ENCODE peak calls at places on chromosomes 7 and 10, in five cellular contexts. One of them, this sample, is unnamed. For H3K4me1, the result is how much of the 10 kb centered on the place peaks cover.

GRCh38 chr10:107415446-107415845 is 250.9 kb upstream of the SORCS1 start:
- DNase-seq in stomach: no peak
- DNase-seq in prostate gland: no peak
- DNase-seq in HCT116: no peak
- DNase-seq in sigmoid colon: no peak
- DNase-seq in this sample: no peak

GRCh38 chr7:92740713-92741126 is 95.7 kb downstream of the CDK6 start:
- DNase-seq in stomach: no peak
- DNase-seq in prostate gland: no peak
- DNase-seq in HCT116: no peak
- DNase-seq in sigmoid colon: no peak
- DNase-seq in this sample: no peak

GRCh38 chr10:129785536-129785981 is 178.5 kb downstream of the EBF3 start:
- DNase-seq in stomach: no peak
- DNase-seq in prostate gland: peak
- DNase-seq in HCT116: no peak
- DNase-seq in sigmoid colon: no peak
- DNase-seq in this sample: no peak

GRCh38 chr7:96014617-96015016 is 242.3 kb downstream of the DYNC1I1 start:
- DNase-seq in stomach: no peak
- DNase-seq in prostate gland: no peak
- DNase-seq in HCT116: no peak
- DNase-seq in sigmoid colon: no peak
- DNase-seq in this sample: no peak

GRCh38 chr10:71696635-71697326 is 22.8 kb downstream of the C10orf105 start:
- DNase-seq in stomach: peak
- DNase-seq in prostate gland: no peak
- DNase-seq in HCT116: no peak
- DNase-seq in sigmoid colon: no peak
- DNase-seq in this sample: no peak

GRCh38 chr7:70694909-70695803 is 436.8 kb upstream of the GALNT17 start:
- DNase-seq in stomach: no peak
- DNase-seq in prostate gland: peak
- DNase-seq in HCT116: no peak
- DNase-seq in sigmoid colon: no peak
- DNase-seq in this sample: no peak

GRCh38 chr10:125472037-125472607 is 210.8 kb downstream of the TEX36 start:
- DNase-seq in stomach: no peak
- DNase-seq in prostate gland: no peak
- DNase-seq in HCT116: no peak
- DNase-seq in sigmoid colon: no peak
- DNase-seq in this sample: no peak

GRCh38 chr10:129604333-129605032 is 137.4 kb downstream of the MGMT start:
- DNase-seq in stomach: no peak
- DNase-seq in prostate gland: no peak
- DNase-seq in HCT116: no peak
- DNase-seq in sigmoid colon: no peak
- DNase-seq in this sample: no peak

GRCh38 chr10:123642293-123642692 is 23.9 kb upstream of the GPR26 start:
- DNase-seq in stomach: peak
- DNase-seq in prostate gland: no peak
- DNase-seq in HCT116: no peak
- DNase-seq in sigmoid colon: peak
- DNase-seq in this sample: no peak

GRCh38 chr7:2355079-2356008 is 717 bp downstream of the EIF3B start:
- DNase-seq in stomach: no peak
- DNase-seq in prostate gland: no peak
- DNase-seq in HCT116: no peak
- DNase-seq in sigmoid colon: no peak
- DNase-seq in this sample: no peak

GRCh38 chr10:44393834-44394547 is 9.1 kb upstream of the CXCL12 start:
- DNase-seq in stomach: no peak
- DNase-seq in prostate gland: no peak
- DNase-seq in HCT116: no peak
- DNase-seq in sigmoid colon: no peak
- DNase-seq in this sample: peak

GRCh38 chr7:135102372-135102771 is 45.5 kb upstream of the TMEM140 start:
- DNase-seq in stomach: no peak
- DNase-seq in prostate gland: no peak
- DNase-seq in HCT116: no peak
- DNase-seq in sigmoid colon: no peak
- DNase-seq in this sample: no peak

GRCh38 chr10:8296090-8296741 is 241.7 kb downstream of the GATA3 start:
- DNase-seq in stomach: no peak
- DNase-seq in prostate gland: no peak
- DNase-seq in HCT116: no peak
- DNase-seq in sigmoid colon: no peak
- DNase-seq in this sample: no peak

GRCh38 chr10:110368556-110368955 is 63.8 kb upstream of the SMNDC1 start:
- DNase-seq in stomach: no peak
- DNase-seq in prostate gland: no peak
- DNase-seq in HCT116: no peak
- DNase-seq in sigmoid colon: no peak
- DNase-seq in this sample: no peak

GRCh38 chr10:120978589-120979252 is 127.6 kb downstream of the WDR11 start:
- DNase-seq in stomach: no peak
- DNase-seq in prostate gland: no peak
- DNase-seq in HCT116: no peak
- DNase-seq in sigmoid colon: no peak
- DNase-seq in this sample: no peak

GRCh38 chr10:121556918-121557573 is 41.2 kb downstream of the FGFR2 start:
- DNase-seq in stomach: no peak
- DNase-seq in prostate gland: no peak
- DNase-seq in HCT116: no peak
- DNase-seq in sigmoid colon: no peak
- DNase-seq in this sample: no peak

GRCh38 chr10:6746782-6747181 is 166.7 kb upstream of the PRKCQ start:
- DNase-seq in stomach: no peak
- DNase-seq in prostate gland: no peak
- DNase-seq in HCT116: no peak
- DNase-seq in sigmoid colon: no peak
- DNase-seq in this sample: no peak

GRCh38 chr10:27744478-27745379 is 890 bp downstream of the MKX start:
- DNase-seq in stomach: peak
- DNase-seq in prostate gland: peak
- DNase-seq in HCT116: no peak
- DNase-seq in sigmoid colon: peak
- DNase-seq in this sample: no peak

GRCh38 chr7:106793015-106793651 is 71.9 kb upstream of the PIK3CG start:
- DNase-seq in stomach: no peak
- DNase-seq in prostate gland: no peak
- DNase-seq in HCT116: peak
- DNase-seq in sigmoid colon: no peak
- DNase-seq in this sample: no peak

GRCh38 chr7:27635728-27636127 is 27.0 kb downstream of the HIBADH start:
- DNase-seq in stomach: no peak
- DNase-seq in prostate gland: no peak
- DNase-seq in HCT116: no peak
- DNase-seq in sigmoid colon: no peak
- DNase-seq in this sample: no peak

GRCh38 chr10:73228247-73228646 is 18.8 kb downstream of the DNAJC9 start:
- DNase-seq in stomach: no peak
- DNase-seq in prostate gland: no peak
- DNase-seq in HCT116: no peak
- DNase-seq in sigmoid colon: no peak
- DNase-seq in this sample: no peak

GRCh38 chr7:151187409-151188251 is 580 bp upstream of the ASB10 start:
- DNase-seq in stomach: no peak
- DNase-seq in prostate gland: no peak
- DNase-seq in HCT116: no peak
- DNase-seq in sigmoid colon: no peak
- DNase-seq in this sample: no peak

GRCh38 chr7:105678811-105679495 is 97.7 kb upstream of the EFCAB10 start:
- DNase-seq in stomach: peak
- DNase-seq in prostate gland: peak
- DNase-seq in HCT116: no peak
- DNase-seq in sigmoid colon: peak
- DNase-seq in this sample: peak

GRCh38 chr10:24518981-24519597 is 204.6 kb downstream of the ARHGAP21 start:
- DNase-seq in stomach: peak
- DNase-seq in prostate gland: peak
- DNase-seq in HCT116: peak
- DNase-seq in sigmoid colon: peak
- DNase-seq in this sample: no peak

GRCh38 chr10:83012866-83013265 is 1126.4 kb upstream of the GHITM start:
- DNase-seq in stomach: no peak
- DNase-seq in prostate gland: no peak
- DNase-seq in HCT116: no peak
- DNase-seq in sigmoid colon: no peak
- DNase-seq in this sample: no peak

GRCh38 chr7:70271617-70272081 is 673.4 kb downstream of the AUTS2 start:
- DNase-seq in stomach: no peak
- DNase-seq in prostate gland: peak
- DNase-seq in HCT116: no peak
- DNase-seq in sigmoid colon: no peak
- DNase-seq in this sample: no peak

GRCh38 chr10:91444211-91444610 is 34.1 kb downstream of the HECTD2 start:
- DNase-seq in stomach: no peak
- DNase-seq in prostate gland: no peak
- DNase-seq in HCT116: no peak
- DNase-seq in sigmoid colon: no peak
- DNase-seq in this sample: no peak

GRCh38 chr10:98077223-98077622 is 46.8 kb upstream of the CRTAC1 start:
- DNase-seq in stomach: no peak
- DNase-seq in prostate gland: peak
- DNase-seq in HCT116: no peak
- DNase-seq in sigmoid colon: no peak
- DNase-seq in this sample: no peak

DNA sequence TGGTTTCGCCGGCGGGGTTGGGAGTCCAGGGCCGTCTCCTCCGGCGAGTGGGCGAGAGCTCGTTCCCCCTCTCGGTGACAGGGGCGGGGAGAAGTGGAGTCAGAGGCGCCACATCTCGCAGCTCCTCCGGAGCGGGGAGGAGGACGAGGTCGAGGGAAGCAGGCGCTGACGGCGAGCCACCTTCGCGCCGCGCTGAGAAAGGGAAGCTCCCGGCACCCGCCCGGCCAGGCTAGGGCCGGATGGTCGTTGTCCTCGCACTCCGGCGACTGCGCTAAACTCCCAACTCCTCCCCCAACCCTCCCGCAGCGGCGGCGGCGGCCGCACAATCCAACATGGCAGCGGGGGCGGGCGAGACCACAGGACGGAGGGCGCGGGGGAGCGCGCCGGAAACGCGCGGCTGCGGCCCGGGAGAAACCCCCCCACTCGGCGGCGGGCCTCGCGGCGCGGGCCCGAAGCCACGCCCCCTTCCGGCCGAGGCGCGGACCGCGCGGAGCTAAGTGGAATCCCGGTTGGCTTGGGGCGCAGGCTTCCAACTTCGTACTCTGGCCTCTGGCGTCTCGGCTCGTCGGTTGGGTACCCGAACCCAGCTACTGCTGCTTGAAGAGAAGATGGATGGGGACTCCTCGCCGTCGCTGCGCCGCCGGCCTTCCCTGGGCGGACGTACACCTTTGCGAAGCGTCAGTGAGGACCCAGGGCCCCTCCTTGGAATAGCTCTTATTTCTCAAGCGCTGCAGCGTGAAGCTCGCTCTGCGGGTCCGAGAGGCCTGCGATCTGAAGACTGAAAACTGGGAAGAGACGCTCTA is at the start of gene WASL:
- DNase-seq in stomach: peak
- DNase-seq in prostate gland: peak
- DNase-seq in HCT116: peak
- DNase-seq in sigmoid colon: peak
- DNase-seq in this sample: peak
- H3K4me1 ChIP-seq in stomach: half or more
- H3K4me1 ChIP-seq in prostate gland: under half
- H3K4me1 ChIP-seq in HCT116: under half
- H3K4me1 ChIP-seq in sigmoid colon: under half
- H3K4me1 ChIP-seq in this sample: half or more

GRCh38 chr7:139683137-139683871 is 94.5 kb downstream of the HIPK2 start:
- DNase-seq in stomach: no peak
- DNase-seq in prostate gland: no peak
- DNase-seq in HCT116: no peak
- DNase-seq in sigmoid colon: no peak
- DNase-seq in this sample: no peak
- TF ChIP-seq POLR2AphosphoS5 in stomach: no peak
- TF ChIP-seq POLR2AphosphoS5 in prostate gland: no peak
- TF ChIP-seq POLR2AphosphoS5 in HCT116: no peak
- TF ChIP-seq POLR2AphosphoS5 in sigmoid colon: no peak
- TF ChIP-seq POLR2AphosphoS5 in this sample: no peak

DNA sequence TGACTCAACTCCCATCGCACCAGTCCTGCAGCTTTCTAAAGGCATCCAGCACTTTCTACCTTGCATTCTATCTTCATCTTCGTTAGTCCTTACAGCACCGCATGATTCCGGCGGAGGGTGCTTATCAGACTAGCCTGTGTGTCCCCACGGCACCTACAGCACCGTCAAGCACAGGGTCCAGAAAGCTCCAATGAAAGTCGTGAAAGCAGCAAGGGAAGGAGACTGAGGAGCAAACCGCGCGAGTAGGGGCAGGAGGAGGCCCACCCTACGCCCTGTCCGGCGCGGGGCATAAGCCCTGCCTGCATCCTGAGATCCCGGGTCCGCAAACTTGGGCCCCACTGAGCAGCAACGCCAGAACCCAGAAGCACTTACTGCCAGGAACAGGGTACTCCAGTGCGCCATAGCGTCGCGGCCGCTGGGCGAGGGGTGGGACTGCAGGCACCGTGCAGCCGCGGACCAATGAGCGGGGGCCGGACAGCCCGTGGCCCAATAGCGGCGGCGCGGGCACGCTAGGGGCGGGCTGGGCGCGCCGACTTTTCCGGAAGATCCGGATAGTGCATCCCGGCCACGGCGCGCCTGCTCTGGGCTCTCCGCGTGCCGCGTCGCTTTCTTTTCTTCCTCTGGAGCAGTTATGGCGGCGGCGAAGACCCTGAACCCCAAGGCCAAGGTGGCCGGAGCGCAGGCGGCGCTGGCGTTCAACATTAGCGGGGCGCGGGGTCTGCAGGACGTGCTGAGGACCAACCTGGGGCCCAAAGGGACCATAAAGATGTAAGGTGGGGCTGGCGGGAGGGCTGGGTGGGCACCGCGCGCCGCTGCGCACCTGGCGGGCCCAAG is 122.1 kb upstream of the VKORC1L1 start:
- DNase-seq in stomach: peak
- DNase-seq in prostate gland: peak
- DNase-seq in HCT116: peak
- DNase-seq in sigmoid colon: peak
- DNase-seq in this sample: peak
- TF ChIP-seq POLR2A in stomach: no peak
- TF ChIP-seq POLR2A in prostate gland: peak
- TF ChIP-seq POLR2A in HCT116: peak
- TF ChIP-seq POLR2A in sigmoid colon: peak
- TF ChIP-seq POLR2A in this sample: no peak

GRCh38 chr7:131097662-131098376 is 229.9 kb upstream of the MKLN1 start:
- DNase-seq in stomach: no peak
- DNase-seq in prostate gland: no peak
- DNase-seq in HCT116: no peak
- DNase-seq in sigmoid colon: no peak
- DNase-seq in this sample: no peak

GRCh38 chr7:131096267-131096927 is 231.3 kb upstream of the MKLN1 start:
- DNase-seq in stomach: no peak
- DNase-seq in prostate gland: no peak
- DNase-seq in HCT116: no peak
- DNase-seq in sigmoid colon: no peak
- DNase-seq in this sample: no peak

GRCh38 chr7:131103997-131104396 is 223.7 kb upstream of the MKLN1 start:
- DNase-seq in stomach: no peak
- DNase-seq in prostate gland: no peak
- DNase-seq in HCT116: no peak
- DNase-seq in sigmoid colon: no peak
- DNase-seq in this sample: no peak

GRCh38 chr7:131098527-131098926 is 229.1 kb upstream of the MKLN1 start:
- DNase-seq in stomach: no peak
- DNase-seq in prostate gland: no peak
- DNase-seq in HCT116: no peak
- DNase-seq in sigmoid colon: no peak
- DNase-seq in this sample: no peak

GRCh38 chr7:131100357-131101054 is 227.2 kb upstream of the MKLN1 start:
- DNase-seq in stomach: no peak
- DNase-seq in prostate gland: no peak
- DNase-seq in HCT116: no peak
- DNase-seq in sigmoid colon: no peak
- DNase-seq in this sample: no peak
- H3K4me1 ChIP-seq in stomach: half or more
- H3K4me1 ChIP-seq in prostate gland: under half
- H3K4me1 ChIP-seq in HCT116: under half
- H3K4me1 ChIP-seq in sigmoid colon: half or more
- H3K4me1 ChIP-seq in this sample: half or more